ENCODE peak calls at places on chromosomes 12 and 14, in four cellular contexts. One of them, this sample, is unnamed.

GRCh38 chr14:55136868-55137785 is 8.1 kb downstream of the LGALS3 start:
- DNase-seq in uterus: peak; percentile 89
- DNase-seq in fibroblast of mammary gland: peak; percentile 90
- DNase-seq in hepatocyte: no peak
- DNase-seq in this sample: no peak

GRCh38 chr12:120125792-120126634 is 9.5 kb upstream of the RAB35 start:
- DNase-seq in fibroblast of mammary gland: peak; percentile 49
- DNase-seq in uterus: no peak
- DNase-seq in hepatocyte: no peak
- DNase-seq in this sample: peak; percentile 51

GRCh38 chr14:69701857-69702256 is 65.1 kb upstream of the SRSF5 start:
- DNase-seq in fibroblast of mammary gland: no peak
- DNase-seq in hepatocyte: no peak
- DNase-seq in uterus: no peak
- DNase-seq in this sample: no peak

GRCh38 chr14:75306917-75307699 is 28.5 kb downstream of the FOS start:
- DNase-seq in fibroblast of mammary gland: peak; percentile 24
- DNase-seq in hepatocyte: peak; percentile 50
- DNase-seq in uterus: no peak
- DNase-seq in this sample: peak; percentile 59

GRCh38 chr14:56358265-56358664 is 221.3 kb upstream of the TMEM260 start:
- DNase-seq in hepatocyte: no peak
- DNase-seq in uterus: no peak
- DNase-seq in fibroblast of mammary gland: peak; percentile 28
- DNase-seq in this sample: no peak

GRCh38 chr12:4786795-4787194 is 66.6 kb downstream of the GALNT8 start:
- DNase-seq in uterus: no peak
- DNase-seq in fibroblast of mammary gland: no peak
- DNase-seq in hepatocyte: no peak
- DNase-seq in this sample: no peak

GRCh38 chr12:130137141-130138018 is 24.9 kb upstream of the FZD10 start:
- DNase-seq in fibroblast of mammary gland: no peak
- DNase-seq in hepatocyte: no peak
- DNase-seq in uterus: no peak
- DNase-seq in this sample: no peak

GRCh38 chr12:47068539-47068938 is 10.9 kb upstream of the PCED1B start:
- DNase-seq in fibroblast of mammary gland: peak; percentile 84
- DNase-seq in hepatocyte: no peak
- DNase-seq in uterus: no peak
- DNase-seq in this sample: no peak

GRCh38 chr12:55931780-55932545 is 1.0 kb downstream of the DGKA start:
- DNase-seq in fibroblast of mammary gland: peak; percentile 37
- DNase-seq in hepatocyte: peak; percentile 80
- DNase-seq in uterus: peak; percentile 62
- DNase-seq in this sample: peak; percentile 46

GRCh38 chr12:26100966-26101744 is 23.7 kb downstream of the BHLHE41 start:
- DNase-seq in fibroblast of mammary gland: no peak
- DNase-seq in hepatocyte: peak; percentile 87
- DNase-seq in uterus: no peak
- DNase-seq in this sample: no peak

GRCh38 chr12:113005759-113006158 is 27.4 kb downstream of the OAS2 start:
- DNase-seq in uterus: no peak
- DNase-seq in fibroblast of mammary gland: peak; percentile 8
- DNase-seq in hepatocyte: no peak
- DNase-seq in this sample: no peak